ENCODE peak calls at places on chromosomes 12 and 14, in four cellular contexts. One of them, this sample, is unnamed.

GRCh38 chr14:65344011-65344410 is 68.5 kb upstream of the FUT8 start:
- DNase-seq in omental fat pad: no peak
- DNase-seq in lung: no peak
- DNase-seq in body of pancreas: no peak
- DNase-seq in this sample: no peak

GRCh38 chr14:37623552-37623951 is 28.1 kb downstream of the TTC6 start:
- DNase-seq in omental fat pad: no peak
- DNase-seq in lung: no peak
- DNase-seq in body of pancreas: no peak
- DNase-seq in this sample: no peak

GRCh38 chr14:49875640-49876198 is 17.2 kb upstream of the ARF6 start:
- DNase-seq in lung: peak
- DNase-seq in body of pancreas: no peak
- DNase-seq in omental fat pad: no peak
- DNase-seq in this sample: no peak

GRCh38 chr14:69945905-69946304 is 66.7 kb downstream of the SMOC1 start:
- DNase-seq in lung: no peak
- DNase-seq in body of pancreas: no peak
- DNase-seq in omental fat pad: no peak
- DNase-seq in this sample: no peak

GRCh38 chr12:22935090-22935489 is 310.1 kb downstream of the ETNK1 start:
- DNase-seq in body of pancreas: no peak
- DNase-seq in lung: no peak
- DNase-seq in omental fat pad: no peak
- DNase-seq in this sample: no peak

GRCh38 chr14:74392616-74393570 is 33.1 kb downstream of the SYNDIG1L start:
- DNase-seq in lung: no peak
- DNase-seq in omental fat pad: no peak
- DNase-seq in body of pancreas: no peak
- DNase-seq in this sample: no peak

GRCh38 chr12:89129471-89129870 is 222.8 kb downstream of the DUSP6 start:
- DNase-seq in omental fat pad: no peak
- DNase-seq in lung: no peak
- DNase-seq in body of pancreas: no peak
- DNase-seq in this sample: no peak

GRCh38 chr12:4909734-4910501 is at the start of gene KCNA1:
- DNase-seq in omental fat pad: no peak
- DNase-seq in lung: no peak
- DNase-seq in body of pancreas: no peak
- DNase-seq in this sample: peak

GRCh38 chr14:64680013-64680674 is 24.1 kb upstream of the PLEKHG3 start:
- DNase-seq in lung: no peak
- DNase-seq in body of pancreas: no peak
- DNase-seq in omental fat pad: no peak
- DNase-seq in this sample: peak

GRCh38 chr12:58871557-58871956 is 48.7 kb downstream of the LRIG3 start:
- DNase-seq in lung: no peak
- DNase-seq in omental fat pad: no peak
- DNase-seq in body of pancreas: no peak
- DNase-seq in this sample: no peak

GRCh38 chr14:58899317-58899713 is 261.6 kb downstream of the DACT1 start:
- DNase-seq in body of pancreas: no peak
- DNase-seq in lung: no peak
- DNase-seq in omental fat pad: no peak
- DNase-seq in this sample: no peak

GRCh38 chr12:64663019-64663418 is 52.7 kb downstream of the RASSF3 start:
- DNase-seq in body of pancreas: no peak
- DNase-seq in omental fat pad: no peak
- DNase-seq in lung: no peak
- DNase-seq in this sample: no peak

GRCh38 chr12:45192041-45192695 is 23.7 kb upstream of the ANO6 start:
- DNase-seq in omental fat pad: no peak
- DNase-seq in body of pancreas: no peak
- DNase-seq in lung: no peak
- DNase-seq in this sample: no peak

GRCh38 chr12:123528858-123529257 is 4.7 kb downstream of the RILPL1 start:
- DNase-seq in omental fat pad: no peak
- DNase-seq in body of pancreas: no peak
- DNase-seq in lung: no peak
- DNase-seq in this sample: no peak

GRCh38 chr12:45834809-45835208 is 105.3 kb downstream of the ARID2 start:
- DNase-seq in body of pancreas: no peak
- DNase-seq in lung: no peak
- DNase-seq in omental fat pad: no peak
- DNase-seq in this sample: no peak

GRCh38 chr12:124105546-124105945 is 132.5 kb downstream of the ZNF664 start:
- DNase-seq in lung: no peak
- DNase-seq in omental fat pad: no peak
- DNase-seq in body of pancreas: no peak
- DNase-seq in this sample: no peak

GRCh38 chr14:91341331-91342242 is 76.0 kb downstream of the CCDC88C start:
- DNase-seq in omental fat pad: no peak
- DNase-seq in body of pancreas: no peak
- DNase-seq in lung: no peak
- DNase-seq in this sample: no peak

GRCh38 chr14:60506462-60506984 is 2.4 kb upstream of the SIX6 start:
- DNase-seq in body of pancreas: no peak
- DNase-seq in lung: no peak
- DNase-seq in omental fat pad: no peak
- DNase-seq in this sample: peak

GRCh38 chr14:35261774-35262173 is 30.4 kb upstream of the PSMA6 start:
- DNase-seq in body of pancreas: no peak
- DNase-seq in omental fat pad: no peak
- DNase-seq in lung: no peak
- DNase-seq in this sample: no peak

GRCh38 chr12:130666645-130667044 is 49.5 kb downstream of the RIMBP2 start:
- DNase-seq in lung: no peak
- DNase-seq in omental fat pad: no peak
- DNase-seq in body of pancreas: no peak
- DNase-seq in this sample: no peak

GRCh38 chr12:1811281-1811947 is 9.0 kb upstream of the LRTM2 start:
- DNase-seq in lung: no peak
- DNase-seq in omental fat pad: no peak
- DNase-seq in body of pancreas: no peak
- DNase-seq in this sample: no peak

GRCh38 chr12:64883264-64884163 is 59.1 kb downstream of the TBC1D30 start:
- DNase-seq in body of pancreas: no peak
- DNase-seq in lung: no peak
- DNase-seq in omental fat pad: no peak
- DNase-seq in this sample: no peak

GRCh38 chr12:45575823-45576448 is 153.6 kb upstream of the ARID2 start:
- DNase-seq in omental fat pad: no peak
- DNase-seq in body of pancreas: no peak
- DNase-seq in lung: no peak
- DNase-seq in this sample: no peak

DNA sequence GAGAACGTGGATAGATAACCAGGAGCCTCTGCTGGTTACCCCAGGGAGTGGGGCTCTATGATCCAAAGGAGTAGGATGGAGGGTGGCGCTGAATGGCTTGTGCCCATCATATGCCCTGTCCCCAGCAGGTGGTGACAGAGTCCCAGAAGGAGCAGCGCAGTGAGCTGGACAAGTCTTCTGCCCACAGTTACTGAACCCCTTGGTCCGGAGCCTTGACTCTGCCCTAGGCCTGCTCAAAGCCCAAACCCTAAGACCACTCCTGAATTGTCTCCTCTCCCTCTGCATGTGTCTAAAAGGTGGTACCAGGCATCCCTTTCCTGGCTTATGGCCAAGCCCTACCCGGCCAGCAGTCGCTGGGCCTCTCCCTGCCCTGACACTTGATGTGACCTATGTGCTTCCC is 3.2 kb downstream of the PRPH start:
- DNase-seq in lung: no peak
- DNase-seq in omental fat pad: no peak
- DNase-seq in body of pancreas: no peak
- DNase-seq in this sample: no peak
- TF ChIP-seq CTCF in lung: no peak
- TF ChIP-seq CTCF in omental fat pad: no peak
- TF ChIP-seq CTCF in body of pancreas: no peak
- TF ChIP-seq CTCF in this sample: no peak

DNA sequence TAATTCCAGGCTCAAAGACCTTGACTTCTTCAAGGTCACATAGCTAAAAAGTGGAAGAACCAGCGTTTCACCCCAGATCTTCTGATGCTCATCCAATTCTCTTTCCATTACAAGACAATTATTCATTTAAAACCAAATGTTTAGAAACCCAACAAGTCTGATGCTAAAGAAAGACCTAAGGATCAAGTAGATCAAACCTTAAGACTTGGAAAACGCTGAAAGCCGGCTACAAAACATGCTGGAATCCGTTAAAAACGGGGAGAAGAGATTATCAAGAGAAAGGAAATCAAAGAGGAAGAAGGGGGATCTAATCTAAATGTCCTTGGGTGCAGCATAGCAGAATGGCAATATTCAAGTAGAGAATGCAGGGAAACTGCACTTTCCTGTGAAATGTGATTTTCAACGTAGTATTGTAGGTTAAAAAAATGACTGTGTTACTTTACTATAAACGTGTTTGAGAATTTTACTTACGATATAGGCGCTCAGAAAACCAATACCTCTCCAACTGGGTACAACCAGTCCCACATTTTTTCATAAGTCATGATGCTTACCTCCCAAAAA is 1.3 kb downstream of the PPP1R13B start:
- DNase-seq in lung: no peak
- DNase-seq in body of pancreas: no peak
- DNase-seq in omental fat pad: no peak
- DNase-seq in this sample: no peak
- TF ChIP-seq CTCF in lung: no peak
- TF ChIP-seq CTCF in body of pancreas: no peak
- TF ChIP-seq CTCF in omental fat pad: no peak
- TF ChIP-seq CTCF in this sample: no peak

GRCh38 chr14:104726600-104727451 is 2.8 kb downstream of the ADSS1 start:
- DNase-seq in body of pancreas: no peak
- DNase-seq in omental fat pad: no peak
- DNase-seq in lung: no peak
- DNase-seq in this sample: peak
- TF ChIP-seq CTCF in body of pancreas: no peak
- TF ChIP-seq CTCF in omental fat pad: no peak
- TF ChIP-seq CTCF in lung: no peak
- TF ChIP-seq CTCF in this sample: no peak

GRCh38 chr14:52068741-52069616 is at the start of gene NID2:
- DNase-seq in lung: peak
- DNase-seq in omental fat pad: no peak
- DNase-seq in body of pancreas: peak
- DNase-seq in this sample: peak
- TF ChIP-seq CTCF in lung: no peak
- TF ChIP-seq CTCF in omental fat pad: no peak
- TF ChIP-seq CTCF in body of pancreas: no peak
- TF ChIP-seq CTCF in this sample: no peak

DNA sequence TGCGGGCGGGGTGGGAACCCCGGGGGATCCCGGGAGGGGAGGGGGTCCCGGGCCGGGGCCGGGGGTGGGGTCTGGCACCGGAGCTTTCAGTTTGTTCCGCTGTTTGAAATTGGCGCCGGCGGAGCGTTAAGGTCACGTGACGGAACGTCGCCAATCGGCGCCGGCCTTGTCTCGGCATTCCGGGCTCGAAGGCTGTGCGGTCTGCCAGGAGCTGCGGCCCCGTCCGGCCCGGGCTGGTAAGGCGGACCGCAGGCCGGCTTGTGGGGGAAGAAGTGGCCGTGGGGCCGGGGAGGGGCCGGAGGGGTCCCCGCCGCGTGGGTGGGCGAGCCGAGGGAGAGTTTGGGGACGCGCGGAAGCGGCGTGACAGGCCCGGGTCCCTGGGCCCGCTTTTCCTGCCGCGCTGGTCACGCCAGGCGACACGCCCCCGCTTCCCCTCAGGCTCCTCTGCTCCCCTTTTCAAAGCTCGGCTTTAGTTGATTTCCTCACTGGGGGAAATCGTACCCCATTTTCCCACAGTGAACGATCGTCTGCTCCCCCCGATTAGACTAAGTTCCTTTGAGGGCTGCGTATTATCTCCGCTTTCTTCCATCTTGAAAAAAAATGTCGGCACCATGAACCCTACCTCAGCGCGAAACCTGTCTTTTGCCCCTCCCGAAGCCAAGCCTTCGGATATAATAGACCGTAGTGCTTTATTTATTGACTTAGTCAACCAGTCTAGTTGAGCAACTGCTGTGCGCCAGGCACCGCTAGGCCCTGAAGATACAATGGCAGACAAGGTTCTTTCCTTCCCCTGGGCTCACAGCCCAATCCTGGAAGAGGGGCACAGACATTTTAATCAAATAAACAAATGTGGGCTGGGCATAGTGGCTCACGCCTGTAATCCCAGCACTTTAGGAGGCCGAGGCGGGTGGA is at the start of the genes FOXM1 and RHNO1:
- DNase-seq in lung: peak
- DNase-seq in omental fat pad: peak
- DNase-seq in body of pancreas: peak
- DNase-seq in this sample: peak
- TF ChIP-seq CTCF in lung: no peak
- TF ChIP-seq CTCF in omental fat pad: no peak
- TF ChIP-seq CTCF in body of pancreas: no peak
- TF ChIP-seq CTCF in this sample: no peak

DNA sequence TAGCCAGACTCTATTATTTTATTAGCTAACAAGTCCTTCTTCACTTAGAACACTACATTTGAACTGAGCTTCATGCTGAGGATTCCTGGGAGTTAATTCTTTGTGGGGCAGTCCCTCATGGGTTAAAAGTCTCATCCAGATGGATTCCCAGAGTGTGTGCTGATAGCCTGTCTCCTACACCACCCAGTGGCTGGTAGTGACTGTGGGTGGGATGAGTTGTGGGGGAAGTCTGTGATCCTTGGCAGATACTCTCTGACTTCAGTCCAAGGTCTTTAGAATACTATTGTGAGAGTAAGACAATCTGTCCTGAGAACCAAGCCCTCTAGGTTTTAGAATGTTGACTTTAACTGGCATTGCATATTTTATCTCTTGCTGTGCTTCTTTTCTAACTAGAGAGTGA is 37.2 kb downstream of the AKAP6 start:
- DNase-seq in body of pancreas: no peak
- DNase-seq in lung: no peak
- DNase-seq in omental fat pad: no peak
- DNase-seq in this sample: peak
- TF ChIP-seq CTCF in body of pancreas: no peak
- TF ChIP-seq CTCF in lung: no peak
- TF ChIP-seq CTCF in omental fat pad: no peak
- TF ChIP-seq CTCF in this sample: peak

DNA sequence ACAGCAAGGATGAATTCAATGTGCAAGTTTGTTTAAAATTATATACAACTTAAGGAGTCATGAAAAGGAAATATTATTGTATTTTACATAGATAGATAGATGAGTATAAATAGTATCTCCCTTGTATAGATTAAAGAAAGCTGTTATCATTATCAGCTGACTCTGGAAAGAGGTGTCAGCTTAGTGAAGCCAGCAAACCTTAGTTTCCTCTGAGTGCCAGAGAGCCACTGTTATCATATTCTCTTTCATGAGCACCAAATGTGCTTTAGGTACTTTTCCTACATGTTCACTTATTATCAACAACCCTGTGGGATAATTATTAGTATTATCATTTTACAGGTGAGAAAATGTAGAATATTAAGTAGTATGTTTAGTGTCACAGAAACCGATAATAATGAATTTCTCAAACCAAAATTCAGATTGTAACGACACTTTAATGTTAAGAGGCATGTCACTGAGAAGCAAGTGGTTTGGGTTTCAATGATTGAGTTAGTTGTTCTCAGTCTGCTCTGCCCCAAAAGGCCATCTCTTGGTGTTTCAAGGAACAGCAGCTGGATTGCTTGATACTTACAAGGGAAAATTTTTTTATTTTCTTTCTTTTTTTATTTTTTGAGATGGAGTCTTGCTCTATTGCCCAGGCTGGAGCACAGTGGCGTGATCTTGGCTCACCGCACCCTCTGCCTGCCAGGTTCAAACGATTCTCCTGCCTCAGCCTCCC is 53.7 kb downstream of the PLEKHA5 start:
- DNase-seq in lung: no peak
- DNase-seq in omental fat pad: no peak
- DNase-seq in body of pancreas: no peak
- DNase-seq in this sample: no peak
- TF ChIP-seq CTCF in lung: no peak
- TF ChIP-seq CTCF in omental fat pad: no peak
- TF ChIP-seq CTCF in body of pancreas: no peak
- TF ChIP-seq CTCF in this sample: no peak